ENCODE peak calls at places on chromosomes 5 and 9, in six cellular contexts. N is ovary, J is HCT116, Y is A549, O is body of pancreas, X is esophagus squamous epithelium. Q is an unnamed sample.
A peak's percentile ranks its signal among the peaks of the same experiment; 100 is the strongest.

GRCh38 chr9:111287127-111287526 is 42.9 kb downstream of the OR2K2 start:
- DNase-seq in N (no peak), J (peak; percentile 7), Y (no peak), O (no peak), X (no peak), Q (no peak)

GRCh38 chr9:81548911-81549310 is 140.4 kb downstream of the TLE1 start:
- DNase-seq in N (no peak), J (no peak), Y (no peak), O (no peak), X (no peak), Q (no peak)

GRCh38 chr9:91949293-91949945 is 609 bp downstream of the ROR2 start:
- DNase-seq in N (peak; percentile 70), J (no peak), Y (no peak), O (no peak), X (no peak), Q (no peak)

GRCh38 chr5:324736-325612 is 3.5 kb downstream of the AHRR start:
- DNase-seq in N (no peak), J (no peak), Y (no peak), O (no peak), X (no peak), Q (peak; percentile 40)

GRCh38 chr9:110282023-110282766 is 25.9 kb upstream of the TXN start:
- DNase-seq in N (no peak), J (no peak), Y (no peak), O (no peak), X (no peak), Q (no peak)

GRCh38 chr9:89179535-89179919 is 909 bp upstream of the SHC3 start:
- DNase-seq in N (no peak), J (no peak), Y (no peak), O (no peak), X (no peak), Q (no peak)

GRCh38 chr5:164799391-164799790 is 1294.0 kb downstream of the MAT2B start:
- DNase-seq in N (no peak), J (no peak), Y (no peak), O (no peak), X (no peak), Q (no peak)

GRCh38 chr5:38878391-38879090 is 32.7 kb downstream of the OSMR start:
- DNase-seq in N (no peak), J (no peak), Y (no peak), O (no peak), X (no peak), Q (no peak)

GRCh38 chr5:71830626-71831539 is 111.8 kb downstream of the CARTPT start:
- DNase-seq in N (peak; percentile 86), J (no peak), Y (no peak), O (peak; percentile 74), X (no peak), Q (no peak)

GRCh38 chr9:124017064-124017928 is 5.7 kb downstream of the LHX2 start:
- DNase-seq in N (no peak), J (no peak), Y (no peak), O (no peak), X (no peak), Q (no peak)

GRCh38 chr5:1282139-1282992 is 12.5 kb downstream of the TERT start:
- DNase-seq in N (peak; percentile 17), J (no peak), Y (no peak), O (no peak), X (no peak), Q (peak; percentile 35)

GRCh38 chr5:1027631-1028441 is 19.2 kb downstream of the NKD2 start:
- DNase-seq in N (no peak), J (no peak), Y (no peak), O (no peak), X (no peak), Q (peak; percentile 48)

GRCh38 chr5:149175346-149176113 is 34.2 kb downstream of the ABLIM3 start:
- DNase-seq in N (peak; percentile 62), J (no peak), Y (no peak), O (no peak), X (no peak), Q (no peak)

GRCh38 chr5:180133971-180134508 is 62.5 kb upstream of the RNF130 start:
- DNase-seq in N (no peak), J (no peak), Y (no peak), O (no peak), X (no peak), Q (no peak)

GRCh38 chr9:124544535-124544934 is 37.3 kb upstream of the NR5A1 start:
- DNase-seq in N (no peak), J (no peak), Y (no peak), O (no peak), X (no peak), Q (no peak)

GRCh38 chr5:41128291-41128690 is 57.1 kb upstream of the MROH2B start:
- DNase-seq in N (no peak), J (no peak), Y (no peak), O (no peak), X (no peak), Q (no peak)

GRCh38 chr5:162372265-162372664 is 304.7 kb downstream of the GABRG2 start:
- DNase-seq in N (no peak), J (no peak), Y (no peak), O (no peak), X (no peak), Q (no peak)

GRCh38 chr5:175214152-175214551 is 229.8 kb downstream of the DRD1 start:
- DNase-seq in N (no peak), J (peak; percentile 36), Y (peak; percentile 53), O (no peak), X (no peak), Q (no peak)

GRCh38 chr9:91761362-91761761 is 188.7 kb downstream of the ROR2 start:
- DNase-seq in N (no peak), J (no peak), Y (no peak), O (no peak), X (no peak), Q (no peak)

GRCh38 chr5:64789457-64789856 is 20.7 kb downstream of the CWC27 start:
- DNase-seq in N (no peak), J (no peak), Y (no peak), O (no peak), X (no peak), Q (no peak)

GRCh38 chr9:125850763-125851162 is 103.6 kb downstream of the PBX3 start:
- DNase-seq in N (no peak), J (no peak), Y (no peak), O (no peak), X (no peak), Q (no peak)

GRCh38 chr9:101486693-101487442 is 46.8 kb upstream of the RNF20 start:
- DNase-seq in N (peak; percentile 83), J (peak; percentile 51), Y (peak; percentile 73), O (peak; percentile 68), X (no peak), Q (peak; percentile 59)

GRCh38 chr5:124279146-124279545 is 467.3 kb downstream of the ZNF608 start:
- DNase-seq in N (no peak), J (no peak), Y (no peak), O (no peak), X (no peak), Q (no peak)

GRCh38 chr9:127837346-127837745 is 17.1 kb downstream of the ENG start:
- DNase-seq in N (no peak), J (no peak), Y (no peak), O (no peak), X (no peak), Q (no peak)

GRCh38 chr9:72597181-72597517 is 75.7 kb downstream of the TMC1 start:
- DNase-seq in N (no peak), J (no peak), Y (no peak), O (peak; percentile 22), X (no peak), Q (peak; percentile 79)

GRCh38 chr5:138467711-138468132 is 2.4 kb downstream of the EGR1 start:
- DNase-seq in N (no peak), J (no peak), Y (no peak), O (peak; percentile 71), X (no peak), Q (no peak)

GRCh38 chr9:87836951-87837715 is 45.5 kb upstream of the SPATA31E1 start:
- DNase-seq in N (no peak), J (no peak), Y (no peak), O (no peak), X (no peak), Q (no peak)

GRCh38 chr5:84384604-84385575 is at the start of gene EDIL3:
- DNase-seq in N (peak; percentile 37), J (no peak), Y (no peak), O (peak; percentile 16), X (no peak), Q (peak; percentile 57)

GRCh38 chr9:123031963-123032362 is 1.5 kb upstream of the GPR21 start:
- DNase-seq in N (no peak), J (no peak), Y (no peak), O (no peak), X (no peak), Q (no peak)

GRCh38 chr5:156475831-156476551 is 149.0 kb downstream of the SGCD start:
- DNase-seq in N (peak; percentile 65), J (no peak), Y (peak; percentile 31), O (no peak), X (no peak), Q (no peak)

GRCh38 chr5:124906339-124907097 is 160.1 kb upstream of the ZNF608 start:
- DNase-seq in N (peak; percentile 72), J (no peak), Y (no peak), O (peak; percentile 80), X (no peak), Q (peak; percentile 76)

GRCh38 chr5:6732634-6733410 is 19.6 kb downstream of the TENT4A start:
- DNase-seq in N (peak; percentile 52), J (no peak), Y (no peak), O (peak; percentile 41), X (no peak), Q (no peak)

DNA sequence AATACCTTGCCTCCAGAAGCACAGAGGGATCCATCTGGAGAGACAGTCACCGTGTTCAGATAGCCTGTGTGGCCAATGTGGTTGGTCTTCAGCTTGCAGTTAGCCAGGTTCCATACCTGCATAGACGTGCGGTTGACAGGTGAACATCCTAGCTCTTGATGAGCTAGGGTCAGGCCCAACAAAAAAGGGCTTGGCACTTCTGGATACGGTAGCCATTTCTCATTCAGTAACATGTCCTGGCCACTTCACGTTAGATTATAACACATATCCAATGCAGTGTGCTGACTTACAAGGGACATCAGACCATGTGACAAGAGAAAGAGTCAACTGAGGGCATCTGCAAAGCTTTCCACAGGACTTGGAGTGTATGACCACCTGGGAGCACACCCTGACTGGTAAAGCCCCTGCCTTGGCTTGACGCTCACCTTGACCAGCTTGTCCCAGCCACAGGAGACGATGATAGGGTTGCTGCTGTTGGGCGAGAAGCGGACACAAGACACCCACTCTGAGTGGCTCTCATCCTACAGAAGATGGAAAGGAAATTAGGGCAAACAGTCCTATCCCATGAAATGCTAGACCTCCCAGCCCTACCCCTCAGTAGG is 4.5 kb downstream of the RACK1 start:
- DNase-seq in N (no peak), J (no peak), Y (no peak), O (no peak), X (no peak), Q (no peak)
- TF ChIP-seq POLR2A in N (no peak), J (no peak), Y (no peak), O (no peak), X (no peak), Q (no peak)

GRCh38 chr5:143685416-143685815 is 126.5 kb upstream of the HMHB1 start:
- DNase-seq in N (no peak), J (no peak), Y (no peak), O (no peak), X (no peak), Q (no peak)
- TF ChIP-seq CTCF in N (no peak), J (peak; percentile 20), Y (no peak), O (peak; percentile 34), X (no peak), Q (peak; percentile 66)

GRCh38 chr5:94849821-94850736 is 231.6 kb downstream of the SLF1 start:
- DNase-seq in N (no peak), J (peak; percentile 59), Y (peak; percentile 8), O (no peak), X (no peak), Q (no peak)
- H3K4me3 ChIP-seq in N (no peak overlapping the region), J (peak overlapping the region; percentile 18), Y (no peak overlapping the region), O (no peak overlapping the region), X (no peak overlapping the region), Q (no peak overlapping the region)

GRCh38 chr9:136826703-136827582 is 15.3 kb upstream of the AJM1 start:
- DNase-seq in N (no peak), J (no peak), Y (no peak), O (peak; percentile 98), X (no peak), Q (no peak)
- TF ChIP-seq POLR2A in N (no peak), J (no peak), Y (no peak), O (no peak), X (no peak), Q (no peak)

Q was measured in right lobe of liver.